ENCODE peak calls at places on chromosomes 1 and 21, in four cellular contexts. O is A549, C is HEK293T, F is H54. P is an unnamed sample.

GRCh38 chr21:36994501-36995189 is 11.9 kb upstream of the RIPPLY3 start:
- DNase-seq in F (no peak), C (no peak), O (no peak), P (no peak)

GRCh38 chr1:235293322-235293942 is 34.5 kb downstream of the ARID4B start:
- DNase-seq in O (no peak), C (no peak), F (no peak), P (no peak)

GRCh38 chr21:28828981-28829380 is 163.7 kb downstream of the LTN1 start:
- DNase-seq in C (no peak), F (no peak), O (no peak), P (no peak)

GRCh38 chr1:154220970-154221814 is 437 bp downstream of the UBAP2L start:
- DNase-seq in O (peak; percentile 59), F (no peak), C (peak; percentile 41), P (peak; percentile 63)

GRCh38 chr1:19429611-19430010 is 55.7 kb downstream of the CAPZB start:
- DNase-seq in C (no peak), O (no peak), F (no peak), P (no peak)

GRCh38 chr1:115771847-115772457 is 3.4 kb upstream of the CASQ2 start:
- DNase-seq in F (peak; percentile 61), O (peak; percentile 75), C (peak; percentile 85), P (no peak)

GRCh38 chr1:88462481-88463261 is 221.4 kb upstream of the PKN2 start:
- DNase-seq in F (no peak), C (peak; percentile 77), O (peak; percentile 10), P (no peak)

GRCh38 chr1:234079896-234080295 is 175.4 kb downstream of the SLC35F3 start:
- DNase-seq in C (no peak), F (no peak), O (no peak), P (no peak)

GRCh38 chr1:196180847-196181593 is 427.2 kb downstream of the KCNT2 start:
- DNase-seq in O (peak; percentile 86), C (no peak), F (peak; percentile 15), P (no peak)

GRCh38 chr1:94258873-94259331 is 21.5 kb upstream of the ARHGAP29 start:
- DNase-seq in F (no peak), C (no peak), O (peak; percentile 48), P (no peak)

GRCh38 chr1:53368314-53369033 is 40.6 kb upstream of the LRP8 start:
- DNase-seq in O (no peak), F (no peak), C (no peak), P (peak; percentile 36)

GRCh38 chr1:44030606-44031050 is 634 bp downstream of the SLC6A9 start:
- DNase-seq in O (peak; percentile 57), C (peak; percentile 60), F (no peak), P (no peak)

GRCh38 chr1:161981735-161982525 is 41.7 kb downstream of the OLFML2B start:
- DNase-seq in O (no peak), F (no peak), C (no peak), P (no peak)

GRCh38 chr1:222335586-222335985 is 212.3 kb downstream of the HHIPL2 start:
- DNase-seq in O (no peak), C (no peak), F (no peak), P (no peak)